ENCODE peak calls at places on chromosomes 13 and 19, in eight cellular contexts. Z is esophagus squamous epithelium, R is cardiac muscle cell, A is dorsolateral prefrontal cortex, N is coronary artery, C is left ventricle myocardium inferior, Y is RWPE2, H is uterus. L is an unnamed sample.

GRCh38 chr13:106567421-106568224 is at the start of gene ARGLU1:
- DNase-seq in Y (peak), Z (peak), R (peak), C (peak), H (peak), A (peak), N (peak), L (peak)

GRCh38 chr13:76597868-76598267 is 288.3 kb downstream of the KCTD12 start:
- DNase-seq in C (no peak), R (no peak), Z (no peak), N (no peak), Y (no peak), H (no peak), A (no peak), L (no peak)

GRCh38 chr13:87094646-87095045 is 576.5 kb upstream of the SLITRK5 start:
- DNase-seq in A (no peak), Y (no peak), Z (no peak), H (no peak), R (peak), C (no peak), N (no peak), L (no peak)

GRCh38 chr13:111245781-111246384 is 74.6 kb upstream of the TEX29 start:
- DNase-seq in C (no peak), A (no peak), H (no peak), Y (no peak), R (peak), Z (no peak), N (no peak), L (no peak)

GRCh38 chr13:65642301-65642700 is 1587.8 kb downstream of the PCDH9 start:
- DNase-seq in R (no peak), N (no peak), H (no peak), A (no peak), Y (no peak), C (no peak), Z (no peak), L (no peak)

GRCh38 chr13:98451676-98452105 is 125.2 kb downstream of the STK24 start:
- DNase-seq in A (peak), C (peak), H (peak), R (peak), Z (no peak), Y (no peak), N (peak), L (no peak)

GRCh38 chr19:11814707-11815050 is 606 bp downstream of the ZNF440 start:
- DNase-seq in H (no peak), C (no peak), A (no peak), N (no peak), Z (no peak), R (peak), Y (no peak), L (no peak)

GRCh38 chr19:29569038-29569911 is 36.8 kb upstream of the POP4 start:
- DNase-seq in H (no peak), N (peak), Z (no peak), Y (no peak), A (no peak), R (no peak), C (no peak), L (no peak)

GRCh38 chr19:40549007-40549708 is 27.5 kb upstream of the SHKBP1 start:
- DNase-seq in A (peak), Y (no peak), H (peak), N (no peak), R (peak), Z (no peak), C (peak), L (peak)

GRCh38 chr19:16876904-16877361 is 11.9 kb upstream of the F2RL3 start:
- DNase-seq in H (no peak), Y (no peak), N (no peak), Z (no peak), A (no peak), R (peak), C (no peak), L (no peak)

GRCh38 chr19:31312004-31312403 is 37.2 kb downstream of the TSHZ3 start:
- DNase-seq in N (no peak), H (peak), Y (no peak), Z (no peak), A (no peak), C (no peak), R (peak), L (no peak)

GRCh38 chr13:81779896-81780295 is 1439.0 kb upstream of the SPRY2 start:
- DNase-seq in Y (no peak), N (no peak), R (no peak), A (no peak), Z (no peak), H (no peak), C (no peak), L (no peak)

GRCh38 chr13:32548837-32549236 is 10.2 kb upstream of the N4BP2L2 start:
- DNase-seq in A (no peak), R (peak), C (no peak), Z (no peak), N (no peak), H (no peak), Y (no peak), L (no peak)

GRCh38 chr13:71867101-71867814 is at the start of gene DACH1:
- DNase-seq in Y (no peak), H (peak), C (peak), N (no peak), A (peak), Z (peak), R (peak), L (peak)

GRCh38 chr13:97003071-97003470 is 8.8 kb upstream of the OXGR1 start:
- DNase-seq in A (no peak), Y (no peak), N (no peak), R (no peak), H (no peak), C (no peak), Z (no peak), L (no peak)

GRCh38 chr13:95355491-95355890 is 54.2 kb upstream of the ABCC4 start:
- DNase-seq in C (no peak), R (peak), A (no peak), N (no peak), Z (no peak), Y (no peak), H (no peak), L (no peak)

GRCh38 chr19:15280915-15281683 is 48.9 kb upstream of the EPHX3 start:
- DNase-seq in Y (no peak), R (peak), H (peak), C (peak), A (peak), Z (no peak), N (peak), L (peak)

GRCh38 chr13:30807392-30807791 is 72.0 kb downstream of the ALOX5AP start:
- DNase-seq in Y (no peak), A (no peak), R (no peak), N (no peak), C (no peak), Z (no peak), H (no peak), L (no peak)

GRCh38 chr19:862529-863304 is 3.3 kb downstream of the CFD start:
- DNase-seq in A (no peak), H (peak), Y (no peak), C (no peak), R (peak), Z (no peak), N (no peak), L (peak)

GRCh38 chr19:29366757-29367156 is 153.8 kb upstream of the UQCRFS1 start:
- DNase-seq in Y (no peak), Z (no peak), H (no peak), A (no peak), R (no peak), C (no peak), N (no peak), L (no peak)

GRCh38 chr19:5001547-5002131 is 32.7 kb downstream of the KDM4B start:
- DNase-seq in H (no peak), R (peak), N (no peak), C (no peak), Z (no peak), Y (no peak), A (no peak), L (no peak)

GRCh38 chr13:52003551-52003950 is 7.7 kb downstream of the ATP7B start:
- DNase-seq in Z (no peak), Y (no peak), H (no peak), A (no peak), C (no peak), N (no peak), R (no peak), L (no peak)

GRCh38 chr19:35357867-35358573 is at the start of gene FFAR3:
- DNase-seq in A (no peak), C (peak), R (peak), Z (no peak), Y (peak), N (no peak), H (no peak), L (no peak)

GRCh38 chr13:25927966-25928365 is 123.8 kb downstream of the SHISA2 start:
- DNase-seq in A (no peak), R (no peak), Z (no peak), Y (no peak), C (no peak), H (no peak), N (no peak), L (no peak)

GRCh38 chr19:43778651-43779050 is 2.1 kb downstream of the KCNN4 start:
- DNase-seq in R (no peak), N (no peak), A (no peak), C (no peak), Z (no peak), Y (no peak), H (no peak), L (no peak)

GRCh38 chr19:43781630-43782310 is 997 bp upstream of the KCNN4 start:
- DNase-seq in R (no peak), A (no peak), C (no peak), Y (no peak), H (no peak), Z (no peak), N (no peak), L (no peak)

GRCh38 chr19:43779147-43779819 is 1.5 kb downstream of the KCNN4 start:
- DNase-seq in C (peak), R (no peak), Y (no peak), A (no peak), Z (no peak), N (no peak), H (no peak), L (peak)

GRCh38 chr19:43780706-43781525 is at the start of gene KCNN4:
- DNase-seq in A (no peak), R (no peak), C (no peak), Y (no peak), Z (peak), N (no peak), H (no peak), L (no peak)

GRCh38 chr19:43779820-43780219 is 953 bp downstream of the KCNN4 start:
- DNase-seq in A (no peak), Z (no peak), H (no peak), C (no peak), N (no peak), R (no peak), Y (no peak), L (no peak)
- TF ChIP-seq CTCF in A (no peak), Z (peak), H (no peak), C (no peak), N (no peak), R (peak), Y (peak), L (no peak)

DNA sequence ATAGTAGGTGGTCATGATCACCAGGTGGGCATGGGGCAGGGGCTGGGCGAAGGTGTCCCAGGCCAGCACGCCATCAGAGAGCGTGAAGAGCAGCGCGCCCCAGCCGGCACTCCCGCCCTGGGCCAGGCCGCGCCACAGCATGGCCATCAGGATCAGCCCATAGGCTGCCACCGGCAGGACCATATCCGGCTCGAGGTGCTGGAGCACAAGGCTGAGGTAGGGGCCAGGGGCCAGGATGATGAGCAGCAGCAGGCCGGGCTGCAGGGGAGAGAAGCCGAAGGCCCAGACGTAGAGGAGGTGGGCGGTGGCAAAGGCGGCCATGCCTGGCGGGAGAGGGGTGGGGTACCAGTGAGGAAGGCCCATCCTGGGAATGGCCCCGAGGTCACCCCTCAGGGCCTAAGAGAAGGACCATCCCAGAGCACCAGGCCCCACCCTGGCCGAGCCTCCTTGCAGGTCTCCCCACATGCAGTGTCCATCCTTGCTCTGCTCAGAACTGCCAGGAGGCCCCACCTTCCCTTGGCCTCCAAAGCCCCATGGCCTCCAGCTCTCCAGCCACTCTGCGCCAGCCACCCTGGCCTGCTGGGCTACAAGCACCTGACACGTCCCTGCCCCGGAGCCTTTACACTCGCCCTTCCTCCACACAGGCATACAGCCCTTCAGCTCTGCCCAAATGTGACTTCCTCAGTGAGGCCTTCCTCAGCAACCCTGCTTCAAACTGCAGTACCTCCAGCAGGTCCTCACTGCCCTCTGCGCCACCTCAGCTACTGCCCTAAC is 1.1 kb downstream of the TMEM86B start:
- DNase-seq in Y (no peak), H (no peak), C (no peak), N (no peak), Z (no peak), R (no peak), A (no peak), L (no peak)
- H3K4me3 ChIP-seq in Y (no peak), H (no peak), C (no peak), N (no peak), Z (no peak), R (no peak), A (no peak), L (no peak)

GRCh38 chr19:13398182-13398581 is 108.1 kb downstream of the CACNA1A start:
- DNase-seq in A (no peak), Z (no peak), R (no peak), H (no peak), N (no peak), Y (no peak), C (no peak), L (no peak)
- H3K27ac ChIP-seq in A (no peak), Z (no peak), R (no peak), H (no peak), N (no peak), Y (peak), C (no peak), L (no peak)

DNA sequence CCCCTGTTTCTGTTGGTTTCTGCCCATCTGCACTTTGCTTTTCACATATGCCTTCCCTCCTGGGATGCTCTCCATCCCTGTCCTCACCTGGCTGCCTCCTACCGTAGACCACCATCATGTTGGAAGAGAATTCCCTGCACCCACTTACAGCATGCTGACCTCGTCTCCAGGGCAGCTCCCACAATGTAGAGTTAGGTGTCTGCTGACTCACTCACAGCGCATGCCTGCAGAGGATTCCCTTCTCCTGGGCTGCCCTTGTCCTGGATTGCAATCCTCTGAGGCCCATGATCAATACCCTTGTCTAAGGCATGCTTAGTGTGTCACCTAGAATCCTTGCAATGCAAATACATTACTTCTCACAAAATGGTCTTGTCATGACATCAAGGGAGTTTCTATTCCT is 43.6 kb downstream of the STOML3 start:
- DNase-seq in A (no peak), Y (no peak), C (no peak), H (no peak), N (no peak), Z (no peak), R (no peak), L (no peak)
- TF ChIP-seq CTCF in A (no peak), Y (no peak), C (no peak), H (no peak), N (no peak), Z (no peak), R (no peak), L (no peak)

GRCh38 chr19:55253842-55254624 is 4.8 kb downstream of the PPP6R1 start:
- DNase-seq in N (no peak), H (no peak), Z (no peak), A (no peak), R (no peak), C (no peak), Y (no peak), L (no peak)
- H3K4me3 ChIP-seq in N (peak), H (no peak), Z (peak), A (peak), R (no peak), C (peak), Y (no peak), L (peak)

GRCh38 chr13:40061466-40062450 is 406.3 kb downstream of the COG6 start:
- DNase-seq in H (no peak), R (peak), C (no peak), A (no peak), Z (no peak), N (no peak), Y (no peak), L (no peak)
- H3K27ac ChIP-seq in H (no peak), R (no peak), C (no peak), A (no peak), Z (peak), N (no peak), Y (no peak), L (no peak)

GRCh38 chr19:33863436-33863835 is 66.8 kb downstream of the KCTD15 start:
- DNase-seq in H (no peak), R (no peak), N (no peak), C (no peak), Z (no peak), A (no peak), Y (no peak), L (no peak)

GRCh38 chr19:33861950-33862349 is 65.3 kb downstream of the KCTD15 start:
- DNase-seq in H (no peak), Y (no peak), C (no peak), Z (no peak), R (no peak), N (no peak), A (no peak), L (no peak)

GRCh38 chr19:33862991-33863390 is 66.3 kb downstream of the KCTD15 start:
- DNase-seq in Z (no peak), R (no peak), A (no peak), N (no peak), Y (no peak), H (no peak), C (no peak), L (no peak)

GRCh38 chr19:33859016-33859415 is 62.3 kb downstream of the KCTD15 start:
- DNase-seq in N (no peak), Z (no peak), Y (no peak), C (no peak), H (no peak), R (no peak), A (peak), L (no peak)

GRCh38 chr19:33860691-33861090 is 64.0 kb downstream of the KCTD15 start:
- DNase-seq in H (no peak), C (no peak), Y (no peak), A (no peak), N (no peak), Z (no peak), R (no peak), L (no peak)
- TF ChIP-seq CTCF in H (no peak), C (no peak), Y (no peak), A (no peak), N (no peak), Z (no peak), R (no peak), L (no peak)

DNA sequence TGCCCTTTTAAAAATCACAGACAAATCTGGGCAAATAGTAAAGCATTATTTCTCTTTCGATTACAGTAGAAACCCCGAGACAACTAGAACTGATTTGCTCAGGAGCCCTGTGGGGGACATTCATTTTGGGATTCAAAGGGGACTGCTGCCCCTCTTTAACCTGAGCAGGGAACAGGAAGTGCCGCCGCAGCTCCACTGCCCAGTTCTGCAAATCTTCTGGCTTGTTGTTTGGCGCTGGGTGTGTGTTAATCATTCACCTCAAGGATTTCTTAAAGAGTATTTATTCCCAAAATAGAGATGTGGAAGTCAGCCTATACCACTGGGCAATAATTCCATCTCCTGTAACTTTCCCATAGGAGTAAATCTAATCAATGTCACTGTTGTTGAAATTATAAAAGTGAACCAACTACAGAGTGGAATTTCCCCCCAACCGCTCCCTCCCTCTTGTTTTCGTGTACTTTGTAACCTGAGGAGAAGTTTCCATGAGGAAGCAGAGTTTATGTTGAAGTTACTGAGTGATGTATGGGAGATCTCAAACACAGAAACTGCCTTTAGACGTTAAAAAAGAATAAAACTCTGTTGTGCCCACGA is 515.8 kb downstream of the KLF12 start:
- DNase-seq in A (no peak), C (no peak), Y (no peak), R (no peak), N (no peak), Z (no peak), H (no peak), L (no peak)
- H3K4me3 ChIP-seq in A (no peak), C (no peak), Y (no peak), R (no peak), N (no peak), Z (no peak), H (no peak), L (no peak)

GRCh38 chr19:42283248-42284065 is 14.4 kb downstream of the CIC start:
- DNase-seq in Y (peak), H (peak), R (peak), N (peak), Z (peak), C (peak), A (peak), L (peak)
- H3K27ac ChIP-seq in Y (peak), H (peak), R (peak), N (peak), Z (peak), C (peak), A (peak), L (peak)

L was measured in lower lobe of right lung.